ENCODE peak calls at places on chromosomes 12 and 14, in four cellular contexts. U is HL-60, Y is GM12878, P is K562. E is an unnamed sample.
A peak's percentile ranks its signal among the peaks of the same experiment; 100 is the strongest.

GRCh38 chr14:101119830-101120571 is 216.5 kb upstream of the RTL1 start:
- DNase-seq in U (no peak), Y (no peak), P (no peak), E (no peak)

GRCh38 chr14:70086685-70087379 is 101.9 kb downstream of the SLC8A3 start:
- DNase-seq in U (peak; percentile 1), Y (no peak), P (no peak), E (no peak)

GRCh38 chr14:24080888-24081738 is 9.8 kb downstream of the CPNE6 start:
- DNase-seq in U (peak; percentile 40), Y (no peak), P (peak; percentile 83), E (peak; percentile 91)

GRCh38 chr12:51874013-51874412 is 13.9 kb upstream of the ANKRD33 start:
- DNase-seq in U (no peak), Y (no peak), P (no peak), E (no peak)

GRCh38 chr14:99889268-99889667 is 96.1 kb downstream of the EML1 start:
- DNase-seq in U (no peak), Y (no peak), P (no peak), E (no peak)

GRCh38 chr12:127230843-127231260 is 1036.1 kb upstream of the TMEM132C start:
- DNase-seq in U (no peak), Y (no peak), P (no peak), E (no peak)

GRCh38 chr12:99984271-99985128 is at the start of gene ANKS1B:
- DNase-seq in U (peak; percentile 11), Y (no peak), P (peak; percentile 74), E (peak; percentile 36)

GRCh38 chr14:21894003-21894897 is 220.6 kb upstream of the OR4E1 start:
- DNase-seq in U (peak; percentile 17), Y (no peak), P (no peak), E (no peak)

GRCh38 chr12:7588703-7589329 is 76.9 kb downstream of the APOBEC1 start:
- DNase-seq in U (peak; percentile 84), Y (peak; percentile 25), P (peak; percentile 35), E (peak; percentile 13)

GRCh38 chr12:27190761-27191160 is 53.3 kb upstream of the STK38L start:
- DNase-seq in U (no peak), Y (no peak), P (no peak), E (no peak)

GRCh38 chr12:120148011-120148410 is 31.5 kb upstream of the RAB35 start:
- DNase-seq in U (no peak), Y (no peak), P (no peak), E (no peak)

GRCh38 chr12:104835317-104835716 is 122.8 kb downstream of the SLC41A2 start:
- DNase-seq in U (no peak), Y (no peak), P (no peak), E (no peak)

GRCh38 chr14:54493293-54493692 is 4.5 kb upstream of the GMFB start:
- DNase-seq in U (peak; percentile 40), Y (no peak), P (no peak), E (no peak)

GRCh38 chr12:131011165-131012079 is 57.7 kb downstream of the ADGRD1 start:
- DNase-seq in U (no peak), Y (no peak), P (no peak), E (no peak)

GRCh38 chr12:82937151-82937550 is 250.4 kb downstream of the TMTC2 start:
- DNase-seq in U (no peak), Y (no peak), P (no peak), E (no peak)

DNA sequence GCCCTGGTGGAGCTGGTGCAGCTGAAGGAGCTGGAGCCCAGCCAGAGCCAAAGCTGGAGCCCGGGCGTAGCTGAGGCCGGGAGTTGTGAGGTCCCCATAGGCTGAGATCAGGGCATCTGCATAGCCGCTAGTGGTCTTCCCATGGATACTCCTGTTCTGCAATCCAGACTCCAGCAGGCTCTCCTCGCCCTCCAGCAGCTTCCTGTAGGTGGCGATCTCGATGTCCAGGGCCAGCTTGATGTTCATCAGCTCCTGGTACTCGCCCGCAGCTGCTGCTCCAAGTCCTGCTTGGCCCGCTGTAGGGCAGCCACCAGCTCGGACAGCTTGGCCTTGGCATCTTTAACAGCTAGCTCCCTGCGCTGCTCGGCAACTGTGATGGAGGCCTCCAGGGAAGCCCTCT is 966.1 kb downstream of the FSCB start:
- DNase-seq in U (no peak), Y (no peak), P (no peak), E (no peak)
- TF ChIP-seq SPI1 in U (no peak), Y (no peak), P (no peak), E (no peak)

GRCh38 chr12:65407388-65408149 is 129.1 kb downstream of the MSRB3 start:
- DNase-seq in U (no peak), Y (no peak), P (no peak), E (no peak)

GRCh38 chr12:65403188-65403587 is 124.7 kb downstream of the MSRB3 start:
- DNase-seq in U (no peak), Y (no peak), P (no peak), E (no peak)

DNA sequence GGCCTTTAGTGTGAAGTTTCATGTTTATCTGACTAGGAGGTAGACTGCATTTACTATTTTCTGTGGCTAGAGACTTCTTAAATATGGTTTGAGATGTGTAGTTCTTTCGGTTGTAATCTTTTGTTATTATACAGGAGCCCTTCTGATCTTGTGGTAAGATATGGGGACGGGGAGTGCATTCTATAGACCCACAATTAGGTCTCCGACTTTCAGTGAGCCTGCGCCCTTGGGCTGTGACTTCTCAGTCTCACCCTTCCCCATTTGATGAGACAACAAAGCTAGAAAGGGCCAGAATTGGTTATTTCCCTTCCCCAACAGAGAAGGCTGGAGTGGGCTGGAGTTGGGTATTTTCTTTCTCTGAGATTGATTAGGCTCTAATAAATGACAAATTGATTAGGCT is 130.0 kb downstream of the MSRB3 start:
- DNase-seq in U (no peak), Y (no peak), P (no peak), E (no peak)
- TF ChIP-seq SPI1 in U (no peak), Y (no peak), P (no peak), E (no peak)

GRCh38 chr12:121626087-121626852 is at the start of gene ORAI1:
- DNase-seq in U (peak; percentile 94), Y (peak; percentile 63), P (peak; percentile 97), E (peak; percentile 86)
- TF ChIP-seq SPI1 in U (no peak), Y (no peak), P (no peak), E (no peak)

GRCh38 chr12:57461326-57461903 is 1.8 kb downstream of the GLI1 start:
- DNase-seq in U (no peak), Y (no peak), P (peak; percentile 88), E (no peak)
- TF ChIP-seq SPI1 in U (no peak), Y (no peak), P (no peak), E (no peak)

GRCh38 chr14:67390135-67390534 is 21.8 kb downstream of the PLEK2 start:
- DNase-seq in U (no peak), Y (no peak), P (no peak), E (no peak)
- TF ChIP-seq SPI1 in U (no peak), Y (no peak), P (no peak), E (no peak)

DNA sequence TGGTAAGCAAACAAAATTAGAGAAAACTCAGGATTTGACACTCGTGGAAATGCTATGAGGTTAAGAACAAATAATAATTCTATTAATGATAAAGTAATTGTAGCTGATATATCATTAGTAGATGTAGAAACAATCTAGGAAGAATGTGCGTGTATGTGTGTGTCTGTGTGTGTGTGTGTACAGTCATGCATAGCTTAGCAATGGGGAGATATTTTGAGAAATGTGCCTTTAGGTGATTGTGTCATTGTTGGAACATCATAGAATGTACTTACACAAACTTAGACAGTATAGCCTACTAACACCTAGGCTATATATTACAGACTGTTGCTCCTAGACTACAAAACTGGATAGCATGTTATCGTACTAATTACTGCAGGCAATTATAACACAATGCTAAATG is 5.3 kb downstream of the CLEC2A start:
- DNase-seq in U (no peak), Y (no peak), P (no peak), E (no peak)
- TF ChIP-seq SPI1 in U (no peak), Y (no peak), P (no peak), E (no peak)

GRCh38 chr14:77088219-77088618 is 9.8 kb upstream of the CIPC start:
- DNase-seq in U (no peak), Y (no peak), P (no peak), E (no peak)
- TF ChIP-seq SPI1 in U (no peak), Y (no peak), P (no peak), E (no peak)

DNA sequence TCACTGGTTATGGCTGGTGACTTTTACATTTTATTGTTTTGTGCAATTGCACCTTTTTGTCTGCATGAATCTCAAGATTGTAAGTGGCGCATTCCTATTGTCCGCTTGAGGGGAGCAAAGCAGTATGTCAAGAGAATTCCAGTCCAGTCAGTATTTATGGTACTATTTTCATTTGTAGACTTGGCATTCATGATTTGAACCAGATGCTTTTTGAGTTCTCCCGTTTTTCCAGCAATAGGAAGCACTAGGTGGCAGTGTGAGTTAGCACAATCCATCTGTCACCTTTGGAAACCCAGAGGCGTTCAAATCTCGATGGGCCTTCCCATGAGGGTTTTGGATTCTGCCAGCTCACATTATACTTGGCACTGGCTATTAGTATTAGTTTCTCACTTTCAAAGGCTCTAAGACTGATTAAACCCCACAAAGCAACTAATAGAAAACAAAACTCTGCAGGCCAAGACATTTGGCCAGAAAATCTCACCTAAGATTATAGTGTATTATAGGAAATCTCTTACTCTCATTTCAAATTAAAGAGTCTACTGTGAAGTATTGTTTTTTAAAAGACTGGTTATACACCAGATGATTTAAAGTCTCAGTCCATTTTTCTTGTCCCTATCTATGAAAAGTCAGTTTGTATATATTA is 2.2 kb downstream of the DACT1 start:
- DNase-seq in U (peak; percentile 44), Y (peak; percentile 36), P (no peak), E (no peak)
- TF ChIP-seq SPI1 in U (no peak), Y (no peak), P (no peak), E (no peak)

DNA sequence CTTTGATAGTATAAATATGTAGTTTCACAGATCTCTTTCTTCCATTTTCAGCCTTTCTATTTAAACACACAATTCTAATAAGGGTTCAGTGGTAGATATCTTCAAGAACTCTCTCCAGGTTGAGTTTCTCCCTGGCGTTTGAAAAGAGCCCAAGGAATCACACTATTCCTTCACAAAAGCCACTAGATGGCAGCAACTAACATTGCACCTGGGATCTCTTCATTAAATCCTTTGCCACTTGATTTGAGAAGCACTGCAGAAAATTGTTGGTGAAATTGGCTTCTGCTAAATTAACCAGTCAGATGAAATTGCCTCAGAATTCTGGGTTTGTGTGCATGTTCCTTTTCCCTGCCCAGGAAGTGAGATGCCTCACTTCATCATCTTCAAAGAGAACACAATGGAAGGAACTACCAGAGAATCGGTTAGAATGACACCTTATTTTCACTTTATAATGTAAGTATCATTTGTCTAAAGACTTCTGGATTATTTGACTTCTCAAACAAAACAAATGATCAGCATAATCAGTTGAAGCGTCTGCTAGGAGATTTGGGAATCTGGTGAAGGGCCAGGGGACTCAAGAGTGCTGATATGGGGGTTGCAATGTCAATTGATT is 6.8 kb downstream of the CCDC198 start:
- DNase-seq in U (peak; percentile 6), Y (no peak), P (peak; percentile 8), E (no peak)
- TF ChIP-seq SPI1 in U (no peak), Y (no peak), P (no peak), E (no peak)